ENCODE peak calls at places on chromosomes 7 and 10, in five cellular contexts. One of them, this sample, is unnamed.

GRCh38 chr10:132096223-132096622 is 30.5 kb downstream of the JAKMIP3 start:
- DNase-seq in RCC 7860: peak; percentile 73
- DNase-seq in nephron progenitor cell: no peak
- DNase-seq in activated CD8-positive, alpha-beta memory T cell treated with anti-CD3 and anti-CD28 coated beads for 4 hours: no peak
- DNase-seq in GM03348: no peak
- DNase-seq in this sample: no peak

GRCh38 chr10:12588091-12588850 is 238.9 kb downstream of the CAMK1D start:
- DNase-seq in RCC 7860: no peak
- DNase-seq in nephron progenitor cell: no peak
- DNase-seq in activated CD8-positive, alpha-beta memory T cell treated with anti-CD3 and anti-CD28 coated beads for 4 hours: no peak
- DNase-seq in GM03348: peak; percentile 29
- DNase-seq in this sample: no peak

GRCh38 chr10:125123363-125124113 is 36.8 kb downstream of the CTBP2 start:
- DNase-seq in RCC 7860: peak; percentile 81
- DNase-seq in nephron progenitor cell: no peak
- DNase-seq in activated CD8-positive, alpha-beta memory T cell treated with anti-CD3 and anti-CD28 coated beads for 4 hours: no peak
- DNase-seq in GM03348: peak; percentile 56
- DNase-seq in this sample: no peak

GRCh38 chr10:8696746-8697145 is 642.3 kb downstream of the GATA3 start:
- DNase-seq in RCC 7860: no peak
- DNase-seq in nephron progenitor cell: no peak
- DNase-seq in activated CD8-positive, alpha-beta memory T cell treated with anti-CD3 and anti-CD28 coated beads for 4 hours: no peak
- DNase-seq in GM03348: no peak
- DNase-seq in this sample: no peak

GRCh38 chr10:78333362-78334143 is 299.9 kb downstream of the RPS24 start:
- DNase-seq in RCC 7860: no peak
- DNase-seq in nephron progenitor cell: no peak
- DNase-seq in activated CD8-positive, alpha-beta memory T cell treated with anti-CD3 and anti-CD28 coated beads for 4 hours: no peak
- DNase-seq in GM03348: no peak
- DNase-seq in this sample: no peak

GRCh38 chr7:82164813-82165212 is 278.8 kb downstream of the CACNA2D1 start:
- DNase-seq in RCC 7860: no peak
- DNase-seq in nephron progenitor cell: no peak
- DNase-seq in activated CD8-positive, alpha-beta memory T cell treated with anti-CD3 and anti-CD28 coated beads for 4 hours: no peak
- DNase-seq in GM03348: peak; percentile 64
- DNase-seq in this sample: no peak

GRCh38 chr10:116132716-116133420 is 140.1 kb downstream of the GFRA1 start:
- DNase-seq in RCC 7860: no peak
- DNase-seq in nephron progenitor cell: no peak
- DNase-seq in activated CD8-positive, alpha-beta memory T cell treated with anti-CD3 and anti-CD28 coated beads for 4 hours: no peak
- DNase-seq in GM03348: no peak
- DNase-seq in this sample: no peak

GRCh38 chr7:2524808-2525140 is 5.2 kb downstream of the LFNG start:
- DNase-seq in RCC 7860: no peak
- DNase-seq in nephron progenitor cell: no peak
- DNase-seq in activated CD8-positive, alpha-beta memory T cell treated with anti-CD3 and anti-CD28 coated beads for 4 hours: no peak
- DNase-seq in GM03348: no peak
- DNase-seq in this sample: no peak

GRCh38 chr10:89073719-89074118 is 83.1 kb downstream of the FAS start:
- DNase-seq in RCC 7860: no peak
- DNase-seq in nephron progenitor cell: no peak
- DNase-seq in activated CD8-positive, alpha-beta memory T cell treated with anti-CD3 and anti-CD28 coated beads for 4 hours: no peak
- DNase-seq in GM03348: no peak
- DNase-seq in this sample: no peak

This sample was measured in SIG-M5.